ENCODE peak calls at places on chromosomes 5 and 9, in five cellular contexts. F is choroid plexus epithelial cell, W is lower leg skin, B is PC-3, E is H1. I is an unnamed sample.

GRCh38 chr5:151155777-151156731 is 1.5 kb downstream of the ANXA6 start:
- DNase-seq in B (no peak), F (peak; percentile 64), E (no peak), W (peak; percentile 90), I (no peak)

GRCh38 chr9:100322954-100323536 is 29.7 kb downstream of the TEX10 start:
- DNase-seq in W (no peak), B (peak; percentile 44), E (no peak), F (peak; percentile 69), I (no peak)

GRCh38 chr9:74742792-74743389 is 144.8 kb downstream of the TRPM6 start:
- DNase-seq in E (no peak), B (peak; percentile 42), F (peak; percentile 74), W (no peak), I (no peak)

GRCh38 chr9:96177719-96178028 is 124.3 kb downstream of the HSD17B3 start:
- DNase-seq in W (no peak), F (no peak), E (no peak), B (no peak), I (no peak)

GRCh38 chr9:17272510-17272909 is 137.7 kb downstream of the CNTLN start:
- DNase-seq in E (no peak), B (no peak), W (no peak), F (no peak), I (no peak)

GRCh38 chr9:114034663-114035062 is 43.4 kb downstream of the AMBP start:
- DNase-seq in B (no peak), W (peak; percentile 76), E (peak; percentile 28), F (no peak), I (no peak)

GRCh38 chr9:98117984-98118639 is 910 bp downstream of the TRIM14 start:
- DNase-seq in E (no peak), F (peak; percentile 38), W (no peak), B (peak; percentile 38), I (no peak)

GRCh38 chr9:91047529-91047928 is 245.9 kb downstream of the SYK start:
- DNase-seq in E (no peak), B (no peak), W (no peak), F (no peak), I (no peak)

GRCh38 chr9:97773723-97774122 is 76.6 kb upstream of the XPA start:
- DNase-seq in E (no peak), F (peak; percentile 10), W (no peak), B (peak; percentile 69), I (no peak)

GRCh38 chr5:27325513-27325912 is 287.1 kb upstream of the CDH9 start:
- DNase-seq in E (no peak), B (no peak), W (no peak), F (peak; percentile 22), I (no peak)

GRCh38 chr5:5025774-5026406 is 114.2 kb upstream of the ADAMTS16 start:
- DNase-seq in W (no peak), B (peak; percentile 79), F (no peak), E (no peak), I (no peak)

GRCh38 chr5:112434650-112435049 is 15.6 kb upstream of the EPB41L4A start:
- DNase-seq in B (no peak), W (no peak), F (no peak), E (no peak), I (no peak)

GRCh38 chr5:150595466-150596031 is 44.9 kb upstream of the SYNPO start:
- DNase-seq in E (no peak), W (no peak), B (no peak), F (peak; percentile 54), I (no peak)

GRCh38 chr9:74949859-74950258 is 2.9 kb downstream of the C9orf40 start:
- DNase-seq in W (no peak), F (no peak), E (no peak), B (no peak), I (no peak)

GRCh38 chr5:67262202-67262601 is 65.6 kb upstream of the CD180 start:
- DNase-seq in F (no peak), E (no peak), W (no peak), B (no peak), I (no peak)

GRCh38 chr9:73869261-73869660 is 627.9 kb upstream of the RORB start:
- DNase-seq in F (peak; percentile 91), E (no peak), B (peak; percentile 69), W (no peak), I (no peak)

GRCh38 chr5:176352116-176352878 is 9.3 kb downstream of the KIAA1191 start:
- DNase-seq in E (no peak), F (peak; percentile 23), B (no peak), W (peak; percentile 65), I (no peak)

GRCh38 chr9:93701494-93702218 is 125.3 kb downstream of the PHF2 start:
- DNase-seq in E (no peak), W (peak; percentile 78), B (no peak), F (no peak), I (no peak)

GRCh38 chr9:77097335-77097734 is 77.9 kb downstream of the FOXB2 start:
- DNase-seq in E (no peak), F (no peak), W (no peak), B (no peak), I (no peak)

GRCh38 chr5:33343661-33344327 is 97.0 kb upstream of the TARS1 start:
- DNase-seq in F (peak; percentile 91), E (no peak), B (peak; percentile 91), W (no peak), I (no peak)

GRCh38 chr5:154446183-154447073 is 631 bp downstream of the SAP30L start:
- DNase-seq in B (peak; percentile 43), W (peak; percentile 93), F (peak; percentile 73), E (peak; percentile 70), I (peak; percentile 59)

GRCh38 chr5:149002053-149002452 is 60.8 kb downstream of the SH3TC2 start:
- DNase-seq in F (peak; percentile 99), B (peak; percentile 100), E (no peak), W (no peak), I (no peak)

GRCh38 chr9:118129541-118129940 is 425.3 kb downstream of the TLR4 start:
- DNase-seq in W (no peak), F (no peak), E (no peak), B (no peak), I (no peak)

GRCh38 chr9:125932012-125932411 is 184.8 kb downstream of the PBX3 start:
- DNase-seq in B (peak; percentile 96), W (no peak), F (peak; percentile 96), E (no peak), I (no peak)

GRCh38 chr9:35908484-35909125 is 685 bp upstream of the SPAAR start:
- DNase-seq in W (peak; percentile 85), E (no peak), F (peak; percentile 11), B (peak; percentile 87), I (no peak)

GRCh38 chr5:156879665-156880285 is 29.7 kb downstream of the PPP1R2B start:
- DNase-seq in F (no peak), B (peak; percentile 13), W (no peak), E (no peak), I (no peak)

GRCh38 chr5:129619782-129620181 is 128.1 kb upstream of the MINAR2 start:
- DNase-seq in B (no peak), F (no peak), W (no peak), E (no peak), I (no peak)

GRCh38 chr9:87336407-87336806 is 161.3 kb upstream of the DAPK1 start:
- DNase-seq in W (no peak), E (no peak), B (peak; percentile 4), F (peak; percentile 45), I (no peak)

GRCh38 chr5:172348084-172348483 is 64.5 kb upstream of the UBTD2 start:
- DNase-seq in F (no peak), B (no peak), E (no peak), W (no peak), I (no peak)

GRCh38 chr5:135271533-135272310 is 127.3 kb downstream of the MACROH2A1 start:
- DNase-seq in E (no peak), W (no peak), F (no peak), B (no peak), I (no peak)

GRCh38 chr5:12683249-12683648 is 779.0 kb upstream of the CTNND2 start:
- DNase-seq in W (no peak), E (no peak), F (no peak), B (no peak), I (no peak)

GRCh38 chr5:12675956-12676355 is 771.7 kb upstream of the CTNND2 start:
- DNase-seq in E (no peak), F (no peak), W (no peak), B (no peak), I (no peak)

DNA sequence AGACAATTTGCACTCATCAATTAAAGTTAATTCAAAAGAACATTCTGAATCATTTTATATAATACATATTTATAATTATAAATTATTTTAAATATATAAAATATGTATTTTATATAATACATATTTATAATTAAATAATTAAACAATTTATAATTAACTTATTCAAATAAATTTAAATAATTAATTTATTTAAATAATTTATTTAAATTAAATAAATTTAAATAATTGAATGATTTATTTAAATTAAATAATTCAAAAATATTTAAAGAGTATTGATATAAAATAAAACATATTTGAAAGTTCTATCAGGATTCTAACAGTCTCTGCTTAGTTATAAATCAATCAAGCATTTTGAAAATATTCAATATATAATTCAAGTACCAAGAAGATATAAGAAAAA is 775.5 kb upstream of the CTNND2 start:
- DNase-seq in B (no peak), W (no peak), F (no peak), E (no peak), I (no peak)
- TF ChIP-seq CTCF in B (no peak), W (no peak), F (no peak), E (no peak), I (no peak)

GRCh38 chr9:135968601-135969000 is 7.4 kb upstream of the UBAC1 start:
- DNase-seq in E (no peak), F (no peak), W (no peak), B (no peak), I (no peak)
- TF ChIP-seq CTCF in E (no peak), F (no peak), W (no peak), B (no peak), I (no peak)

DNA sequence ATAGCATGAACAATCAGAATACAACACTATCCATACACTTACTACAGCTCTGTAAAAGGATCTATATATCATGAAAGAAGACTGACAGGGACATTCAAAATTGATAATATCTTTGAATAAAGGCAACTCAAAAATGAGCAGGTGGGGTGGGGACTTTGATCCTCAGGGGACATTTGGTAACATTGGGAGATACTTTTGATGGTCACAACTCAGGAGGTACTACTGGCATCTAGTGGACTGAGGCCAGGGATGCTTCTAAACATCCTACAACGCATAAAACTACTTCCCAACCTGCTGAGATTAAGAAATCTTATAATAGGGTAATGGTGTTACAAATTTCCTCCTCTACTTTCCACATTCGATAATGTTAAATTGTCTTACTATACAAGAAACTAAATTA is 243.9 kb downstream of the ARL15 start:
- DNase-seq in B (no peak), E (no peak), F (no peak), W (no peak), I (no peak)
- TF ChIP-seq CTCF in B (no peak), E (peak; percentile 31), F (peak; percentile 24), W (no peak), I (no peak)

GRCh38 chr5:163503106-163504090 is 2.0 kb upstream of the MAT2B start:
- DNase-seq in F (peak; percentile 82), W (peak; percentile 89), E (peak; percentile 73), B (peak; percentile 68), I (no peak)
- TF ChIP-seq CTCF in F (peak; percentile 59), W (no peak), E (peak; percentile 51), B (peak; percentile 57), I (no peak)